ENCODE peak calls at places on chromosomes 4 and X, in six cellular contexts. E, B, C, D, X and R are unnamed samples.

GRCh38 chrX:134423606-134424005 is 36.4 kb upstream of the HPRT1 start:
- DNase-seq in E (no peak), C (peak; percentile 15), D (peak; percentile 63), X (peak; percentile 15), B (no peak), R (peak; percentile 46)

GRCh38 chr4:147863808-147864472 is 132.1 kb downstream of the ARHGAP10 start:
- DNase-seq in B (no peak), X (no peak), D (peak; percentile 39), C (no peak), E (no peak), R (no peak)

GRCh38 chr4:177107288-177107901 is 202.3 kb upstream of the NEIL3 start:
- DNase-seq in B (no peak), X (peak; percentile 40), D (peak; percentile 67), E (no peak), C (no peak), R (no peak)

GRCh38 chr4:61273237-61273636 is 73.1 kb downstream of the ADGRL3 start:
- DNase-seq in D (no peak), X (no peak), C (peak; percentile 46), B (peak; percentile 12), E (no peak), R (peak; percentile 35)

GRCh38 chrX:43349363-43349762 is 306.7 kb upstream of the MAOA start:
- DNase-seq in D (peak; percentile 44), X (no peak), B (peak; percentile 46), E (peak; percentile 71), C (peak; percentile 23), R (peak; percentile 24)

GRCh38 chr4:61663310-61663709 is 463.2 kb downstream of the ADGRL3 start:
- DNase-seq in C (no peak), B (no peak), E (no peak), X (no peak), D (no peak), R (no peak)

GRCh38 chr4:3638080-3638715 is 106.0 kb upstream of the LRPAP1 start:
- DNase-seq in C (no peak), B (no peak), X (no peak), E (no peak), D (no peak), R (no peak)

GRCh38 chr4:173500841-173501591 is 29.0 kb downstream of the HAND2 start:
- DNase-seq in X (no peak), C (no peak), D (no peak), E (peak; percentile 26), B (no peak), R (no peak)

GRCh38 chr4:184439386-184439785 is 35.0 kb downstream of the IRF2 start:
- DNase-seq in D (no peak), B (no peak), E (no peak), C (no peak), X (no peak), R (peak; percentile 81)

GRCh38 chr4:48133668-48134444 is at the start of gene TXK:
- DNase-seq in D (no peak), X (peak; percentile 28), C (no peak), E (no peak), B (no peak), R (no peak)
- H3K27ac ChIP-seq in D (no peak within 1 kb of the TSS), X (no peak within 1 kb of the TSS), C (no peak within 1 kb of the TSS), E (no peak within 1 kb of the TSS), B (no peak within 1 kb of the TSS), R (no peak within 1 kb of the TSS)

DNA sequence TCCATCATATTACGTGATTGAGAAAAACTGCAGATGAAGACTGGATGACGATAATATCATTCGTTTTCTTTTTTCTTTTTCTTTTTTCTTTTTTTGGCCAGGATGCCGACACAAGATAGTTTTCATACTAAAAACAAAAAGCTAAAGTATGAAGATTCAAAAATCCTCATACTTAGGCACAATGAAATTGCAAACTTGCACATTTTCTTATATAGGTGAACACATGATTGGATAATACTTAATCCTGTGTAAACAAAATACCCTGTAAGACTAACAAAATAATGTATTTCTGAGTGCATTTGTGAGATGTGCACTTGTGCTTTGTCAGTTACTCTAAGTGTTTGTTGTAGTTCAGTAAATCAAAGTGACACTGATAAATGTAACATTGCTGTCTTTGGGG is 568.9 kb downstream of the ANKRD50 start:
- DNase-seq in X (no peak), B (no peak), C (no peak), E (no peak), D (no peak), R (no peak)
- H3K4me2 ChIP-seq in X (no peak overlapping the region), B (no peak overlapping the region), C (no peak overlapping the region), E (no peak overlapping the region), D (no peak overlapping the region), R (no peak overlapping the region)

DNA sequence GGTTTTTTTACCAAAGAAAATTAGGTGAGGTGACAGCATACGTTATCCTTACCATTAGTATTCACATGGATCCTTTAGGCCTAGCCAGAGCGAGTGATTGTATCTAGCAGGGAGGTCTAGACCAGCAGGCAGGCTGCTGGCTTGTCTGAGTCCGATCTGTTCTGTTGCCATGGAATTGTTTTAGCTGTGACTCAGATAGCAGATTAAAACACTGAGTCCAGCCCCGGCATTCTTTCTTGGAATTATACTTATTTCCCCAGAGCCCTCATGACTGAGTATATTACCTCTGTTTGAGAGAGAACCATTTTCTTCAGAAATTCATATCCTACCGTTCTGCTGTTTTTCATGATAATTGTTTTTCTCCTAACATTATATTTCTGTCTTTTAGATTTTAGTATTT is 37.4 kb downstream of the OCRL start:
- DNase-seq in B (peak; percentile 29), D (peak; percentile 91), C (peak; percentile 90), E (peak; percentile 23), X (peak; percentile 84), R (peak; percentile 73)
- H3K27ac ChIP-seq in B (peak overlapping the region; percentile 41), D (peak overlapping the region; percentile 83), C (no peak overlapping the region), E (no peak overlapping the region), X (peak overlapping the region; percentile 48), R (no peak overlapping the region)

DNA sequence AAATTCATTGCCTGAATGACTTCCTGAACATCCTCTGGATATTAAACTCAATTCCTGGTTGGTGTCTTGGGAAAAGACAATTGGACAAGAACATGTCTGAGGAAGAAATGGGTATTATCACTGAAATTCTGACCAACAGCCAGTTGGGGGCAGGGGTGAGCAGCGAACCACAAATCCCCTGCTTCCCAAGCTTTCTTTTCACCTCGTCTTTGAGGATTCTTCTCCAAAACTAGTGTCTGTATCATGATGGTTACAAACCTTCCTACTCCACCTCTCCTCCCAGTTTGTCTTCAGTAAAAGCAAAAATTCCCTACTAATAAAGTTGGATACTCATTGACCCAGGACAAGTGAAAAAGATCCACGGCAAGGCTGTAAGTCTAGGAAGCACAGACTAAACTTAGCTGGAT is 48.3 kb upstream of the WDR1 start:
- DNase-seq in D (peak; percentile 74), C (peak; percentile 16), B (peak; percentile 63), X (peak; percentile 6), E (peak; percentile 54), R (peak; percentile 48)
- H3K4me2 ChIP-seq in D (peak overlapping the region; percentile 47), C (no peak overlapping the region), B (no peak overlapping the region), X (no peak overlapping the region), E (no peak overlapping the region), R (no peak overlapping the region)

GRCh38 chr4:67565284-67565683 is 6.8 kb downstream of the STAP1 start:
- DNase-seq in B (no peak), C (no peak), X (peak; percentile 83), E (no peak), D (peak; percentile 65), R (no peak)

GRCh38 chr4:67570537-67570936 is 12.0 kb downstream of the STAP1 start:
- DNase-seq in D (no peak), X (no peak), B (no peak), C (no peak), E (no peak), R (no peak)

GRCh38 chr4:67566335-67566734 is 7.8 kb downstream of the STAP1 start:
- DNase-seq in E (no peak), B (no peak), D (peak; percentile 9), X (no peak), C (no peak), R (no peak)

GRCh38 chr4:67571975-67572374 is 13.4 kb downstream of the STAP1 start:
- DNase-seq in B (no peak), X (no peak), D (no peak), E (no peak), C (no peak), R (no peak)

GRCh38 chr4:67568820-67569219 is 10.3 kb downstream of the STAP1 start:
- DNase-seq in X (peak; percentile 57), E (no peak), D (peak; percentile 41), B (no peak), C (no peak), R (peak; percentile 33)
- H3K27ac ChIP-seq in X (no peak overlapping the region), E (no peak overlapping the region), D (no peak overlapping the region), B (no peak overlapping the region), C (no peak overlapping the region), R (no peak overlapping the region)